ENCODE peak calls at places on chromosomes 1 and 21, in six cellular contexts. O is cardiac muscle cell, R is AG10803, D is esophagus squamous epithelium, T is lower leg skin, E is testis. C is an unnamed sample.

GRCh38 chr1:190478193-190479007 is 736 bp upstream of the BRINP3 start:
- DNase-seq in O (peak), R (no peak), D (no peak), T (peak), E (peak), C (no peak)

GRCh38 chr1:186082235-186082937 is 292.7 kb downstream of the TPR start:
- DNase-seq in O (peak), R (peak), D (no peak), T (peak), E (peak), C (peak)

GRCh38 chr1:199723557-199723956 is 304.0 kb upstream of the NR5A2 start:
- DNase-seq in O (no peak), R (peak), D (no peak), T (no peak), E (no peak), C (no peak)

GRCh38 chr1:81799939-81800740 is 594 bp upstream of the ADGRL2 start:
- DNase-seq in O (peak), R (peak), D (no peak), T (peak), E (peak), C (no peak)

GRCh38 chr1:54381524-54381923 is 24.7 kb downstream of the SSBP3 start:
- DNase-seq in O (no peak), R (no peak), D (no peak), T (no peak), E (no peak), C (no peak)

GRCh38 chr1:235913311-235913710 is 46.6 kb upstream of the LYST start:
- DNase-seq in O (no peak), R (no peak), D (no peak), T (no peak), E (no peak), C (no peak)

GRCh38 chr1:241465673-241466072 is 53.9 kb downstream of the FH start:
- DNase-seq in O (no peak), R (no peak), D (no peak), T (no peak), E (no peak), C (no peak)

GRCh38 chr1:4974981-4975685 is 320.7 kb downstream of the AJAP1 start:
- DNase-seq in O (no peak), R (no peak), D (no peak), T (peak), E (no peak), C (no peak)

GRCh38 chr1:182143825-182144661 is 82.5 kb upstream of the ZNF648 start:
- DNase-seq in O (peak), R (peak), D (peak), T (peak), E (peak), C (peak)

GRCh38 chr1:154751690-154752089 is 118.4 kb downstream of the KCNN3 start:
- DNase-seq in O (no peak), R (peak), D (no peak), T (no peak), E (no peak), C (no peak)

GRCh38 chr1:228006034-228006792 is 585 bp upstream of the WNT3A start:
- DNase-seq in O (no peak), R (no peak), D (no peak), T (peak), E (no peak), C (peak)

GRCh38 chr21:42153746-42154145 is 65.2 kb upstream of the ABCG1 start:
- DNase-seq in O (no peak), R (no peak), D (no peak), T (peak), E (no peak), C (no peak)

GRCh38 chr1:36576677-36577076 is 94.0 kb upstream of the CSF3R start:
- DNase-seq in O (no peak), R (no peak), D (no peak), T (no peak), E (no peak), C (no peak)

GRCh38 chr21:18340387-18340942 is 63.1 kb downstream of the TMPRSS15 start:
- DNase-seq in O (no peak), R (no peak), D (no peak), T (no peak), E (no peak), C (no peak)

GRCh38 chr1:197140123-197140522 is 6.3 kb downstream of the ASPM start:
- DNase-seq in O (no peak), R (peak), D (no peak), T (no peak), E (no peak), C (no peak)

GRCh38 chr1:169052727-169053126 is 53.8 kb upstream of the ATP1B1 start:
- DNase-seq in O (no peak), R (no peak), D (no peak), T (no peak), E (no peak), C (no peak)

GRCh38 chr21:45562965-45563364 is 20.7 kb upstream of the SLC19A1 start:
- DNase-seq in O (no peak), R (peak), D (no peak), T (no peak), E (no peak), C (no peak)

GRCh38 chr1:205324781-205325180 is 3.2 kb upstream of the NUAK2 start:
- DNase-seq in O (no peak), R (peak), D (no peak), T (no peak), E (no peak), C (no peak)

GRCh38 chr1:54229281-54229891 is 29.4 kb downstream of the MRPL37 start:
- DNase-seq in O (no peak), R (peak), D (no peak), T (no peak), E (peak), C (no peak)

GRCh38 chr1:248858096-248858890 is 592 bp downstream of the ZNF692 start:
- DNase-seq in O (peak), R (peak), D (no peak), T (peak), E (peak), C (no peak)

GRCh38 chr1:83026745-83027144 is 972.2 kb downstream of the TTLL7 start:
- DNase-seq in O (no peak), R (peak), D (no peak), T (no peak), E (no peak), C (no peak)

GRCh38 chr1:58679463-58679862 is 20.4 kb downstream of the MYSM1 start:
- DNase-seq in O (no peak), R (no peak), D (no peak), T (no peak), E (no peak), C (no peak)

GRCh38 chr21:21156397-21156796 is 158.2 kb downstream of the NCAM2 start:
- DNase-seq in O (no peak), R (no peak), D (no peak), T (no peak), E (no peak), C (no peak)

GRCh38 chr1:7287013-7287412 is 484.1 kb upstream of the VAMP3 start:
- DNase-seq in O (no peak), R (no peak), D (no peak), T (peak), E (no peak), C (no peak)
- TF ChIP-seq CTCF in O (no peak), R (no peak), D (no peak), T (no peak), E (no peak), C (no peak)

DNA sequence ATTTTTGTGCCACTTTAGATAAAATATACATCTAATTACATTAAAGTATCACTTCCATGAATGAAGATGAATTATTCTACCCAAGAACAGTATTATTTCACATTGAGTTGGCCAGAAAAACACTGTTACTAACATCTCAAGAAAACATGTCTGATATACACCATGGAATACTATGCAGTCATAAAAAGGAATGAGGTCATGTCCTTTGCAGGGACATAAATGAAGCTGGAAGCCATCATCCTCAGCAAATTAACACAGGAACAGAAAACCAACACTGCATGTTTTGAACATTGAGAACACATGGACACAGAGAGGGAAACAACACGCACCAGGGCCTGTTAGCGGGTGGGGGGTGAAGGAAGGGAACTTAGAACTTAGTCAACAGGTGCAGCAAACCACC is 69.0 kb downstream of the TESK2 start:
- DNase-seq in O (no peak), R (no peak), D (no peak), T (no peak), E (no peak), C (no peak)
- H3K4me3 ChIP-seq in O (no peak), R (no peak), D (no peak), T (no peak), E (no peak), C (no peak)

DNA sequence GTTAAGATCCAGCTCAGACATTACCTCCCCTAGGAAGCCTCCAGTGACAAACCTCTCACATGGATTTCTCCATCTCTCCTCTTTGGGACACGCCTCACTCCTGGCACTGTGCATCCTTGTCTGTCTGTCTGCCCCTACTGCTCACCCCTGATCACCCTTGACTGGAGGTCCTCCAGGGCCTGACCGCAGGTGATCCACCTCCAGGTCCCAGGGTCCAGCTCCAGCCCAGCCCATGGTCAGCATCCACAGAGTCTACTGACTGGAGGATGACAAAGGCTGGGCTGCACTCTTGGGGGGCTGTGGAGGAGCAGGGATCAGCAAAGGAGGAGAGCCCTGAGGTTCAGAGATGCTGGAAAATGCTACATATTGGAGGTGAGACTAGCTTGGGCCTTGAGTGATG is 65.8 kb downstream of the BEND5 start:
- DNase-seq in O (no peak), R (no peak), D (no peak), T (peak), E (no peak), C (no peak)
- TF ChIP-seq CTCF in O (no peak), R (no peak), D (no peak), T (no peak), E (no peak), C (no peak)

GRCh38 chr1:21340230-21340564 is 49.9 kb upstream of the ECE1 start:
- DNase-seq in O (no peak), R (no peak), D (no peak), T (no peak), E (no peak), C (no peak)
- H3K4me3 ChIP-seq in O (no peak), R (no peak), D (no peak), T (no peak), E (no peak), C (no peak)

GRCh38 chr1:11720523-11720922 is 15.4 kb upstream of the AGTRAP start:
- DNase-seq in O (no peak), R (no peak), D (no peak), T (no peak), E (peak), C (no peak)

GRCh38 chr1:11719313-11720032 is 16.5 kb upstream of the AGTRAP start:
- DNase-seq in O (peak), R (peak), D (peak), T (peak), E (peak), C (peak)

GRCh38 chr1:11714831-11715574 is 20.9 kb upstream of the AGTRAP start:
- DNase-seq in O (no peak), R (no peak), D (no peak), T (no peak), E (no peak), C (no peak)

GRCh38 chr1:11721301-11721700 is 14.6 kb upstream of the AGTRAP start:
- DNase-seq in O (no peak), R (no peak), D (no peak), T (no peak), E (no peak), C (no peak)

GRCh38 chr1:11720033-11720376 is 15.9 kb upstream of the AGTRAP start:
- DNase-seq in O (no peak), R (no peak), D (no peak), T (no peak), E (no peak), C (no peak)
- TF ChIP-seq CTCF in O (no peak), R (no peak), D (no peak), T (no peak), E (no peak), C (no peak)

DNA sequence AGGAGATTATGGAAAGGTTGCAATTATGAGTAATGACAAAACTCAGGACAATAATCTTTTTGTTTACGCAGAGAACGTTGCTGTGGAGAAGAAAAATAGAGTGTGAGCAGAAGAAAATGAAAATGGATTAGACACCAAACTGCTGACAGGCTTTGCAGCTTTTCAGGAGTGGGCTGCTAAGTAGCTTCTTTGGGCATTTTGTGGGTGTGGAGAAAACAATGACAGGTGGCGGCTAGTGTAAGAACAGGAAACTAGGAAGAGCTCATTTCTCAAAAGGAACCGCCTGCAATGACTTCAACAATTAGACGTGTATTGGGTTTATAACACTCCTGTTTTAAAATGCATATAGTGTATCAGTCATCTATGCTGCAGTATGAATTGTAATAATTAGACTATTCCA is 18.3 kb upstream of the PALMD start:
- DNase-seq in O (no peak), R (no peak), D (no peak), T (no peak), E (no peak), C (no peak)
- H3K4me3 ChIP-seq in O (no peak), R (no peak), D (no peak), T (no peak), E (no peak), C (no peak)